ENCODE peak calls at places on chromosomes 6 and 20, in seven cellular contexts. One of them, this sample, is unnamed.
A peak's percentile ranks its signal among the peaks of the same experiment; 100 is the strongest.

GRCh38 chr20:47927944-47928343 is 142.7 kb upstream of the SULF2 start:
- DNase-seq in NCI-H2171 treated with DMSO at 0.1 percent for 48 hours: peak; percentile 45
- DNase-seq in nucleus accumbens: no peak
- DNase-seq in NCI-H345: no peak
- DNase-seq in H7: no peak
- DNase-seq in AG09309: no peak
- DNase-seq in DMS153: no peak
- DNase-seq in this sample: no peak

GRCh38 chr6:158131926-158132325 is 36.1 kb downstream of the SERAC1 start:
- DNase-seq in H7: no peak
- DNase-seq in nucleus accumbens: no peak
- DNase-seq in DMS153: no peak
- DNase-seq in NCI-H345: no peak
- DNase-seq in NCI-H2171 treated with DMSO at 0.1 percent for 48 hours: peak; percentile 61
- DNase-seq in AG09309: no peak
- DNase-seq in this sample: peak; percentile 26

GRCh38 chr6:154933181-154933827 is 61.8 kb upstream of the TIAM2 start:
- DNase-seq in nucleus accumbens: no peak
- DNase-seq in NCI-H2171 treated with DMSO at 0.1 percent for 48 hours: no peak
- DNase-seq in DMS153: no peak
- DNase-seq in H7: no peak
- DNase-seq in NCI-H345: no peak
- DNase-seq in AG09309: no peak
- DNase-seq in this sample: no peak

GRCh38 chr6:15207923-15208322 is 37.9 kb upstream of the JARID2 start:
- DNase-seq in AG09309: no peak
- DNase-seq in H7: peak; percentile 77
- DNase-seq in NCI-H2171 treated with DMSO at 0.1 percent for 48 hours: no peak
- DNase-seq in DMS153: no peak
- DNase-seq in NCI-H345: no peak
- DNase-seq in nucleus accumbens: no peak
- DNase-seq in this sample: no peak

GRCh38 chr20:32537657-32538525 is 47.2 kb downstream of the NOL4L start:
- DNase-seq in NCI-H345: no peak
- DNase-seq in DMS153: no peak
- DNase-seq in AG09309: no peak
- DNase-seq in H7: peak; percentile 90
- DNase-seq in nucleus accumbens: no peak
- DNase-seq in NCI-H2171 treated with DMSO at 0.1 percent for 48 hours: no peak
- DNase-seq in this sample: no peak

GRCh38 chr6:158570681-158570962 is 10.7 kb downstream of the TMEM181 start:
- DNase-seq in nucleus accumbens: no peak
- DNase-seq in NCI-H345: peak; percentile 83
- DNase-seq in NCI-H2171 treated with DMSO at 0.1 percent for 48 hours: no peak
- DNase-seq in H7: no peak
- DNase-seq in DMS153: no peak
- DNase-seq in AG09309: no peak
- DNase-seq in this sample: no peak

GRCh38 chr6:165448210-165448609 is 138.8 kb upstream of the C6orf118 start:
- DNase-seq in NCI-H2171 treated with DMSO at 0.1 percent for 48 hours: no peak
- DNase-seq in DMS153: no peak
- DNase-seq in NCI-H345: no peak
- DNase-seq in H7: peak; percentile 25
- DNase-seq in AG09309: no peak
- DNase-seq in nucleus accumbens: no peak
- DNase-seq in this sample: no peak

GRCh38 chr6:47464052-47464451 is 13.5 kb upstream of the CD2AP start:
- DNase-seq in NCI-H2171 treated with DMSO at 0.1 percent for 48 hours: no peak
- DNase-seq in DMS153: no peak
- DNase-seq in AG09309: no peak
- DNase-seq in NCI-H345: peak; percentile 5
- DNase-seq in nucleus accumbens: no peak
- DNase-seq in H7: no peak
- DNase-seq in this sample: no peak

GRCh38 chr20:24458441-24458840 is 11.0 kb upstream of the SYNDIG1 start:
- DNase-seq in DMS153: no peak
- DNase-seq in AG09309: no peak
- DNase-seq in NCI-H345: no peak
- DNase-seq in nucleus accumbens: no peak
- DNase-seq in NCI-H2171 treated with DMSO at 0.1 percent for 48 hours: peak; percentile 57
- DNase-seq in H7: no peak
- DNase-seq in this sample: no peak

GRCh38 chr6:11416936-11417576 is 120.5 kb upstream of the TMEM170B start:
- DNase-seq in H7: peak; percentile 67
- DNase-seq in NCI-H345: no peak
- DNase-seq in AG09309: no peak
- DNase-seq in nucleus accumbens: no peak
- DNase-seq in DMS153: no peak
- DNase-seq in NCI-H2171 treated with DMSO at 0.1 percent for 48 hours: no peak
- DNase-seq in this sample: no peak

GRCh38 chr6:15073883-15074465 is 171.9 kb upstream of the JARID2 start:
- DNase-seq in H7: no peak
- DNase-seq in DMS153: no peak
- DNase-seq in nucleus accumbens: no peak
- DNase-seq in NCI-H345: no peak
- DNase-seq in AG09309: no peak
- DNase-seq in NCI-H2171 treated with DMSO at 0.1 percent for 48 hours: no peak
- DNase-seq in this sample: no peak

GRCh38 chr6:30840922-30841643 is 43.2 kb upstream of the DDR1 start:
- DNase-seq in nucleus accumbens: no peak
- DNase-seq in NCI-H345: no peak
- DNase-seq in DMS153: no peak
- DNase-seq in AG09309: no peak
- DNase-seq in NCI-H2171 treated with DMSO at 0.1 percent for 48 hours: no peak
- DNase-seq in H7: no peak
- DNase-seq in this sample: no peak

GRCh38 chr6:6811151-6812002 is 222.9 kb downstream of the LY86 start:
- DNase-seq in NCI-H345: peak; percentile 54
- DNase-seq in DMS153: peak; percentile 83
- DNase-seq in H7: peak; percentile 81
- DNase-seq in AG09309: peak; percentile 11
- DNase-seq in NCI-H2171 treated with DMSO at 0.1 percent for 48 hours: peak; percentile 91
- DNase-seq in nucleus accumbens: no peak
- DNase-seq in this sample: peak; percentile 35

GRCh38 chr6:134752445-134752844 is 197.5 kb downstream of the ALDH8A1 start:
- DNase-seq in NCI-H345: no peak
- DNase-seq in AG09309: no peak
- DNase-seq in nucleus accumbens: no peak
- DNase-seq in H7: no peak
- DNase-seq in NCI-H2171 treated with DMSO at 0.1 percent for 48 hours: no peak
- DNase-seq in DMS153: no peak
- DNase-seq in this sample: no peak

GRCh38 chr6:3455121-3455489 is 1.7 kb downstream of the SLC22A23 start:
- DNase-seq in NCI-H2171 treated with DMSO at 0.1 percent for 48 hours: peak; percentile 43
- DNase-seq in AG09309: no peak
- DNase-seq in DMS153: no peak
- DNase-seq in H7: no peak
- DNase-seq in NCI-H345: no peak
- DNase-seq in nucleus accumbens: no peak
- DNase-seq in this sample: no peak

GRCh38 chr20:39271205-39271604 is 309.1 kb downstream of the DHX35 start:
- DNase-seq in NCI-H2171 treated with DMSO at 0.1 percent for 48 hours: no peak
- DNase-seq in AG09309: no peak
- DNase-seq in H7: no peak
- DNase-seq in nucleus accumbens: no peak
- DNase-seq in DMS153: no peak
- DNase-seq in NCI-H345: no peak
- DNase-seq in this sample: no peak

GRCh38 chr20:24211972-24212371 is 223.4 kb upstream of the GGTLC1 start:
- DNase-seq in H7: peak; percentile 19
- DNase-seq in NCI-H345: no peak
- DNase-seq in AG09309: no peak
- DNase-seq in DMS153: no peak
- DNase-seq in nucleus accumbens: no peak
- DNase-seq in NCI-H2171 treated with DMSO at 0.1 percent for 48 hours: no peak
- DNase-seq in this sample: no peak

GRCh38 chr6:110552901-110553641 is 76.7 kb upstream of the SLC22A16 start:
- DNase-seq in DMS153: no peak
- DNase-seq in H7: no peak
- DNase-seq in NCI-H2171 treated with DMSO at 0.1 percent for 48 hours: no peak
- DNase-seq in NCI-H345: no peak
- DNase-seq in AG09309: no peak
- DNase-seq in nucleus accumbens: no peak
- DNase-seq in this sample: no peak

GRCh38 chr6:89939144-89939543 is 44.9 kb downstream of the GJA10 start:
- DNase-seq in nucleus accumbens: no peak
- DNase-seq in NCI-H2171 treated with DMSO at 0.1 percent for 48 hours: no peak
- DNase-seq in AG09309: no peak
- DNase-seq in H7: no peak
- DNase-seq in NCI-H345: no peak
- DNase-seq in DMS153: no peak
- DNase-seq in this sample: no peak

GRCh38 chr6:33297406-33297955 is 1.3 kb downstream of the RGL2 start:
- DNase-seq in H7: peak; percentile 96
- DNase-seq in nucleus accumbens: no peak
- DNase-seq in NCI-H345: no peak
- DNase-seq in NCI-H2171 treated with DMSO at 0.1 percent for 48 hours: no peak
- DNase-seq in DMS153: no peak
- DNase-seq in AG09309: no peak
- DNase-seq in this sample: no peak

GRCh38 chr6:1949533-1949932 is 295.9 kb downstream of the GMDS start:
- DNase-seq in NCI-H2171 treated with DMSO at 0.1 percent for 48 hours: no peak
- DNase-seq in H7: no peak
- DNase-seq in AG09309: peak; percentile 27
- DNase-seq in NCI-H345: no peak
- DNase-seq in nucleus accumbens: no peak
- DNase-seq in DMS153: no peak
- DNase-seq in this sample: no peak

GRCh38 chr6:127343753-127344659 is 597 bp upstream of the ECHDC1 start:
- DNase-seq in NCI-H2171 treated with DMSO at 0.1 percent for 48 hours: peak; percentile 57
- DNase-seq in DMS153: no peak
- DNase-seq in H7: peak; percentile 11
- DNase-seq in nucleus accumbens: no peak
- DNase-seq in AG09309: no peak
- DNase-seq in NCI-H345: peak; percentile 15
- DNase-seq in this sample: peak; percentile 41

GRCh38 chr6:3190056-3190455 is 32.7 kb upstream of the TUBB2A start:
- DNase-seq in NCI-H345: no peak
- DNase-seq in H7: no peak
- DNase-seq in DMS153: no peak
- DNase-seq in AG09309: no peak
- DNase-seq in nucleus accumbens: no peak
- DNase-seq in NCI-H2171 treated with DMSO at 0.1 percent for 48 hours: no peak
- DNase-seq in this sample: no peak

GRCh38 chr20:62618622-62619529 is 23.4 kb upstream of the SLCO4A1 start:
- DNase-seq in AG09309: no peak
- DNase-seq in H7: peak; percentile 66
- DNase-seq in NCI-H345: no peak
- DNase-seq in NCI-H2171 treated with DMSO at 0.1 percent for 48 hours: no peak
- DNase-seq in DMS153: no peak
- DNase-seq in nucleus accumbens: no peak
- DNase-seq in this sample: no peak

This sample was measured in NCI-H2227 treated with DMSO at 0.1 percent for 48 hours.